ENCODE peak calls at places on chromosomes 12 and 14, in seven cellular contexts. G is H9, A is neuronal stem cell, E is IMR-90, X is trophoblast cell, K is mesenchymal stem cell, F is mesendoderm. Q is an unnamed sample.
A peak's percentile ranks its signal among the peaks of the same experiment; 100 is the strongest.

GRCh38 chr12:14828896-14829295 is 14.4 kb downstream of the ART4 start:
- DNase-seq in G (peak; percentile 57), A (no peak), E (peak; percentile 31), X (no peak), K (peak; percentile 25), F (no peak), Q (no peak)

GRCh38 chr12:80837342-80837978 is 100.3 kb downstream of the LIN7A start:
- DNase-seq in G (peak; percentile 72), A (peak; percentile 51), E (peak; percentile 76), X (peak; percentile 82), K (peak; percentile 54), F (peak; percentile 96), Q (no peak)

GRCh38 chr12:52871291-52871961 is 22.6 kb upstream of the KRT78 start:
- DNase-seq in G (no peak), A (no peak), E (peak; percentile 73), X (peak; percentile 88), K (peak; percentile 84), F (peak; percentile 42), Q (no peak)

GRCh38 chr12:102480401-102480800 is at the start of gene IGF1:
- DNase-seq in G (no peak), A (no peak), E (peak; percentile 61), X (peak; percentile 17), K (peak; percentile 9), F (peak; percentile 38), Q (no peak)

GRCh38 chr12:127773520-127773919 is 493.4 kb upstream of the TMEM132C start:
- DNase-seq in G (peak; percentile 74), A (no peak), E (no peak), X (no peak), K (no peak), F (peak; percentile 78), Q (no peak)

GRCh38 chr14:75425443-75425842 is 2.4 kb upstream of the JDP2 start:
- DNase-seq in G (no peak), A (no peak), E (peak; percentile 17), X (no peak), K (no peak), F (peak; percentile 59), Q (no peak)

GRCh38 chr12:131673519-131674265 is 37.2 kb upstream of the SFSWAP start:
- DNase-seq in G (no peak), A (no peak), E (peak; percentile 10), X (peak; percentile 52), K (no peak), F (no peak), Q (no peak)

GRCh38 chr14:74647834-74648361 is 35.9 kb upstream of the LTBP2 start:
- DNase-seq in G (no peak), A (no peak), E (no peak), X (no peak), K (no peak), F (no peak), Q (no peak)

GRCh38 chr12:113244015-113244983 is 23.0 kb downstream of the TPCN1 start:
- DNase-seq in G (no peak), A (no peak), E (no peak), X (no peak), K (peak; percentile 30), F (no peak), Q (no peak)

GRCh38 chr12:6696690-6697583 is 3.7 kb downstream of the PIANP start:
- DNase-seq in G (no peak), A (no peak), E (no peak), X (no peak), K (no peak), F (no peak), Q (no peak)

GRCh38 chr14:77523109-77523508 is 24.5 kb upstream of the ISM2 start:
- DNase-seq in G (no peak), A (no peak), E (no peak), X (no peak), K (no peak), F (no peak), Q (no peak)

GRCh38 chr12:52032431-52032796 is 18.8 kb upstream of the NR4A1 start:
- DNase-seq in G (no peak), A (no peak), E (peak; percentile 80), X (no peak), K (peak; percentile 83), F (no peak), Q (no peak)

GRCh38 chr12:63132201-63132600 is 18.8 kb downstream of the AVPR1A start:
- DNase-seq in G (no peak), A (no peak), E (no peak), X (no peak), K (no peak), F (no peak), Q (no peak)

GRCh38 chr12:85626031-85626781 is 210.0 kb downstream of the RASSF9 start:
- DNase-seq in G (no peak), A (no peak), E (peak; percentile 88), X (no peak), K (peak; percentile 79), F (no peak), Q (no peak)

GRCh38 chr12:4227046-4227445 is 46.5 kb upstream of the CCND2 start:
- DNase-seq in G (no peak), A (no peak), E (no peak), X (no peak), K (no peak), F (no peak), Q (no peak)

GRCh38 chr14:36655963-36656768 is 5.5 kb upstream of the PAX9 start:
- DNase-seq in G (peak; percentile 77), A (no peak), E (no peak), X (no peak), K (peak; percentile 17), F (peak; percentile 87), Q (no peak)

GRCh38 chr14:88831285-88831684 is 6.8 kb downstream of the TTC8 start:
- DNase-seq in G (no peak), A (no peak), E (peak; percentile 81), X (no peak), K (no peak), F (no peak), Q (no peak)

GRCh38 chr12:124613151-124613585 is 45.8 kb upstream of the NCOR2 start:
- DNase-seq in G (no peak), A (no peak), E (peak; percentile 36), X (no peak), K (peak; percentile 92), F (no peak), Q (no peak)

GRCh38 chr14:76947078-76947837 is 81.2 kb downstream of the IRF2BPL start:
- DNase-seq in G (peak; percentile 97), A (peak; percentile 83), E (peak; percentile 88), X (peak; percentile 82), K (peak; percentile 92), F (peak; percentile 96), Q (peak; percentile 84)

GRCh38 chr12:87280893-87281292 is 748.3 kb downstream of the C12orf50 start:
- DNase-seq in G (no peak), A (no peak), E (no peak), X (peak; percentile 70), K (no peak), F (no peak), Q (no peak)

GRCh38 chr12:92505373-92506340 is 197.1 kb upstream of the PLEKHG7 start:
- DNase-seq in G (no peak), A (peak; percentile 43), E (peak; percentile 50), X (peak; percentile 30), K (peak; percentile 57), F (peak; percentile 19), Q (no peak)

GRCh38 chr14:24463806-24464785 is 21.5 kb upstream of the SDR39U1 start:
- DNase-seq in G (no peak), A (no peak), E (no peak), X (no peak), K (no peak), F (no peak), Q (no peak)

GRCh38 chr12:131106542-131106941 is 152.8 kb downstream of the ADGRD1 start:
- DNase-seq in G (no peak), A (no peak), E (no peak), X (no peak), K (no peak), F (no peak), Q (no peak)

GRCh38 chr14:95141684-95142083 is 15.6 kb downstream of the DICER1 start:
- DNase-seq in G (no peak), A (no peak), E (no peak), X (no peak), K (no peak), F (no peak), Q (no peak)
- H2BK120ac ChIP-seq in G (no peak overlapping the region), A (no peak overlapping the region), E (no peak overlapping the region), X (no peak overlapping the region), K (no peak overlapping the region), F (no peak overlapping the region), Q (no peak overlapping the region)

GRCh38 chr12:132743831-132744230 is 17.8 kb downstream of the ANKLE2 start:
- DNase-seq in G (no peak), A (no peak), E (no peak), X (no peak), K (no peak), F (no peak), Q (no peak)

GRCh38 chr12:132748319-132748718 is 13.3 kb downstream of the ANKLE2 start:
- DNase-seq in G (no peak), A (no peak), E (no peak), X (no peak), K (no peak), F (no peak), Q (no peak)

GRCh38 chr12:132747395-132747794 is 14.2 kb downstream of the ANKLE2 start:
- DNase-seq in G (no peak), A (no peak), E (no peak), X (no peak), K (no peak), F (no peak), Q (no peak)

GRCh38 chr12:132747896-132748295 is 13.7 kb downstream of the ANKLE2 start:
- DNase-seq in G (no peak), A (no peak), E (no peak), X (no peak), K (no peak), F (no peak), Q (no peak)

GRCh38 chr12:132746621-132747020 is 15.0 kb downstream of the ANKLE2 start:
- DNase-seq in G (no peak), A (no peak), E (peak; percentile 35), X (no peak), K (no peak), F (no peak), Q (no peak)
- H2BK120ac ChIP-seq in G (no peak overlapping the region), A (no peak overlapping the region), E (no peak overlapping the region), X (no peak overlapping the region), K (no peak overlapping the region), F (no peak overlapping the region), Q (no peak overlapping the region)

DNA sequence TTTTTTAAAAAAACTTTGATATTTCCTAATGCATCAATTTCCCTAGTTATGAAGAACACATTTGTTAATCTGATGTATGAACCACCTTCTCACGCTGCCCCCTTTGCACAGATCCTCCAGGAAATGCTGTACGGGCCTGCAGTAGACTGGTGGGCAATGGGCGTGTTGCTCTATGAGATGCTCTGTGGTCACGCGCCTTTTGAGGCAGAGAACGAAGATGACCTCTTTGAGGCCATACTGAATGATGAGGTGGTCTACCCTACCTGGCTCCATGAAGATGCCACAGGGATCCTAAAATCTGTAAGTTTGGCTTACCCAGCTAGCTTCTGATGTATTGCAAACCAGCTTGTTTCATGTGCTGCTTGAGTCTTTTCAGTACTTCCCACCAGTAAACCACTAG is 165.0 kb upstream of the HIF1A start:
- DNase-seq in G (no peak), A (no peak), E (no peak), X (no peak), K (no peak), F (no peak), Q (no peak)
- H2BK120ac ChIP-seq in G (no peak overlapping the region), A (no peak overlapping the region), E (no peak overlapping the region), X (no peak overlapping the region), K (no peak overlapping the region), F (no peak overlapping the region), Q (no peak overlapping the region)

DNA sequence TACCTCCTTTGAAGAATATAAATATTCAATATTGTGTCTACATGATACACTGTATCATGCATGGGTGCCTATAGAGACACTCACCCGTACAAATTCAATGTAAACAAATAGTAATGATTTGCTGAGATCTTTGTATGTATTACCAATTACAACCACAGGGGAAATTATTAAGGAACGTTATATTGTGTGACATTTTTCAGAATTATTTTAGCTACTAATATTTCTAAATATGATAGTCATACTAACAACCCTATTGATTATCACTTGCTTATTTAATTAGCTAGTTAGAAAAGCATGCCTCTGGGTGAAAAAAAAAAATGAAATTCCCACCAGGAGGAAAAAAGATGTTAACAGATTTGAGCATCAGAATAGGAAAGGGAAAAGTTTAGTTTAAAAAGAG is 2.1 kb downstream of the SOX5 start:
- DNase-seq in G (no peak), A (no peak), E (no peak), X (no peak), K (no peak), F (no peak), Q (no peak)
- H2BK120ac ChIP-seq in G (no peak overlapping the region), A (no peak overlapping the region), E (no peak overlapping the region), X (no peak overlapping the region), K (no peak overlapping the region), F (no peak overlapping the region), Q (no peak overlapping the region)

Q was measured in H1.